ENCODE peak calls at places on chromosomes 1 and 21, in nine cellular contexts. N is GM06990; D is CD8-positive, alpha-beta T cell; Y is Calu3; T is foreskin fibroblast; V is WTC11; R is breast epithelium; A is progenitor cell of endocrine pancreas; B is lower leg skin. S is an unnamed sample.

GRCh38 chr1:168195199-168196135 is 16.7 kb downstream of the TIPRL start:
- DNase-seq in N (no peak), D (no peak), Y (no peak), T (no peak), V (no peak), R (no peak), A (no peak), B (no peak), S (no peak)

GRCh38 chr1:160070243-160071163 is 543 bp upstream of the KCNJ10 start:
- DNase-seq in N (peak), D (peak), Y (peak), T (peak), V (peak), R (no peak), A (peak), B (peak), S (no peak)

GRCh38 chr21:35578350-35578782 is 482.0 kb downstream of the SETD4 start:
- DNase-seq in N (no peak), D (no peak), Y (no peak), T (peak), V (no peak), R (no peak), A (no peak), B (no peak), S (no peak)

GRCh38 chr1:48056365-48056764 is 59.2 kb upstream of the TRABD2B start:
- DNase-seq in N (no peak), D (no peak), Y (no peak), T (no peak), V (no peak), R (no peak), A (no peak), B (no peak), S (no peak)

GRCh38 chr1:240351690-240352089 is 260.0 kb downstream of the FMN2 start:
- DNase-seq in N (no peak), D (no peak), Y (no peak), T (no peak), V (no peak), R (no peak), A (no peak), B (no peak), S (no peak)

GRCh38 chr1:76254165-76255043 is 179.9 kb downstream of the ST6GALNAC3 start:
- DNase-seq in N (no peak), D (no peak), Y (no peak), T (peak), V (no peak), R (no peak), A (no peak), B (no peak), S (no peak)

GRCh38 chr1:224851210-224851849 is 78.1 kb upstream of the DNAH14 start:
- DNase-seq in N (peak), D (peak), Y (peak), T (peak), V (peak), R (peak), A (peak), B (peak), S (no peak)

GRCh38 chr21:41282412-41282811 is 34.2 kb upstream of the FAM3B start:
- DNase-seq in N (no peak), D (no peak), Y (no peak), T (no peak), V (no peak), R (no peak), A (no peak), B (no peak), S (no peak)

GRCh38 chr1:234235373-234235772 is 137.9 kb upstream of the COA6 start:
- DNase-seq in N (no peak), D (no peak), Y (no peak), T (no peak), V (no peak), R (no peak), A (no peak), B (no peak), S (no peak)

GRCh38 chr1:115238336-115239147 is 99.5 kb downstream of the NGF start:
- DNase-seq in N (no peak), D (no peak), Y (no peak), T (no peak), V (no peak), R (no peak), A (no peak), B (no peak), S (no peak)

GRCh38 chr1:225825606-225826005 is 15.7 kb downstream of the EPHX1 start:
- DNase-seq in N (no peak), D (no peak), Y (no peak), T (no peak), V (no peak), R (no peak), A (no peak), B (no peak), S (no peak)

GRCh38 chr21:42733037-42733632 is 79.7 kb downstream of the PDE9A start:
- DNase-seq in N (no peak), D (no peak), Y (peak), T (no peak), V (no peak), R (no peak), A (no peak), B (peak), S (no peak)

GRCh38 chr21:16468191-16468590 is 738.4 kb downstream of the USP25 start:
- DNase-seq in N (no peak), D (no peak), Y (no peak), T (peak), V (no peak), R (no peak), A (no peak), B (no peak), S (no peak)

GRCh38 chr1:204405988-204406387 is 5.6 kb downstream of the PPP1R15B start:
- DNase-seq in N (no peak), D (no peak), Y (no peak), T (no peak), V (no peak), R (no peak), A (no peak), B (no peak), S (no peak)

GRCh38 chr1:169741666-169742394 is 8.0 kb upstream of the SELE start:
- DNase-seq in N (no peak), D (no peak), Y (no peak), T (peak), V (no peak), R (no peak), A (no peak), B (no peak), S (no peak)

GRCh38 chr1:218585565-218586184 is 240.5 kb downstream of the TGFB2 start:
- DNase-seq in N (no peak), D (no peak), Y (peak), T (peak), V (peak), R (no peak), A (no peak), B (no peak), S (peak)

GRCh38 chr1:30374400-30375070 is 348.9 kb downstream of the MATN1 start:
- DNase-seq in N (no peak), D (no peak), Y (no peak), T (no peak), V (no peak), R (no peak), A (no peak), B (peak), S (peak)

GRCh38 chr1:66676616-66677298 is 75.5 kb upstream of the DYNLT5 start:
- DNase-seq in N (no peak), D (no peak), Y (no peak), T (peak), V (no peak), R (no peak), A (no peak), B (no peak), S (no peak)

GRCh38 chr1:30904191-30904961 is 4.2 kb downstream of the SDC3 start:
- DNase-seq in N (no peak), D (no peak), Y (no peak), T (no peak), V (no peak), R (no peak), A (no peak), B (no peak), S (no peak)

GRCh38 chr1:29749021-29749420 is 512.7 kb downstream of the PTPRU start:
- DNase-seq in N (no peak), D (no peak), Y (no peak), T (no peak), V (no peak), R (no peak), A (no peak), B (peak), S (peak)

GRCh38 chr1:54341763-54342162 is 64.4 kb downstream of the SSBP3 start:
- DNase-seq in N (no peak), D (no peak), Y (no peak), T (no peak), V (no peak), R (no peak), A (no peak), B (no peak), S (no peak)

GRCh38 chr1:80540149-80540548 is 1260.6 kb upstream of the ADGRL2 start:
- DNase-seq in N (no peak), D (no peak), Y (no peak), T (peak), V (no peak), R (no peak), A (no peak), B (no peak), S (no peak)
- TF ChIP-seq CTCF in N (no peak), D (no peak), Y (no peak), T (no peak), V (no peak), R (no peak), A (no peak), B (no peak), S (no peak)

GRCh38 chr1:19735419-19736127 is 64.1 kb downstream of the TMCO4 start:
- DNase-seq in N (no peak), D (no peak), Y (no peak), T (peak), V (no peak), R (no peak), A (no peak), B (peak), S (no peak)

GRCh38 chr1:19738669-19739068 is 61.0 kb downstream of the TMCO4 start:
- DNase-seq in N (no peak), D (no peak), Y (no peak), T (peak), V (no peak), R (no peak), A (no peak), B (no peak), S (no peak)

GRCh38 chr1:19739628-19740027 is 60.1 kb downstream of the TMCO4 start:
- DNase-seq in N (no peak), D (no peak), Y (peak), T (no peak), V (no peak), R (no peak), A (no peak), B (no peak), S (no peak)

GRCh38 chr1:19738106-19738505 is 61.6 kb downstream of the TMCO4 start:
- DNase-seq in N (no peak), D (no peak), Y (no peak), T (no peak), V (no peak), R (no peak), A (no peak), B (no peak), S (no peak)

GRCh38 chr1:19737413-19737812 is 62.3 kb downstream of the TMCO4 start:
- DNase-seq in N (no peak), D (no peak), Y (peak), T (peak), V (no peak), R (no peak), A (no peak), B (no peak), S (no peak)
- TF ChIP-seq CTCF in N (no peak), D (no peak), Y (no peak), T (no peak), V (no peak), R (no peak), A (no peak), B (no peak), S (peak)

GRCh38 chr1:151340870-151341754 is 5.9 kb downstream of the RFX5 start:
- DNase-seq in N (no peak), D (peak), Y (peak), T (peak), V (peak), R (no peak), A (peak), B (no peak), S (no peak)

GRCh38 chr1:151342562-151342961 is 4.5 kb downstream of the RFX5 start:
- DNase-seq in N (no peak), D (no peak), Y (no peak), T (no peak), V (no peak), R (no peak), A (no peak), B (no peak), S (no peak)

GRCh38 chr1:151346082-151346768 is 827 bp downstream of the RFX5 start:
- DNase-seq in N (peak), D (no peak), Y (no peak), T (peak), V (no peak), R (no peak), A (no peak), B (no peak), S (no peak)

GRCh38 chr1:151342021-151342420 is 5.0 kb downstream of the RFX5 start:
- DNase-seq in N (no peak), D (no peak), Y (no peak), T (peak), V (no peak), R (no peak), A (no peak), B (no peak), S (no peak)

GRCh38 chr1:151343587-151343986 is 3.5 kb downstream of the RFX5 start:
- DNase-seq in N (no peak), D (no peak), Y (no peak), T (no peak), V (no peak), R (no peak), A (no peak), B (no peak), S (no peak)
- TF ChIP-seq CTCF in N (no peak), D (no peak), Y (no peak), T (no peak), V (no peak), R (no peak), A (no peak), B (no peak), S (no peak)

DNA sequence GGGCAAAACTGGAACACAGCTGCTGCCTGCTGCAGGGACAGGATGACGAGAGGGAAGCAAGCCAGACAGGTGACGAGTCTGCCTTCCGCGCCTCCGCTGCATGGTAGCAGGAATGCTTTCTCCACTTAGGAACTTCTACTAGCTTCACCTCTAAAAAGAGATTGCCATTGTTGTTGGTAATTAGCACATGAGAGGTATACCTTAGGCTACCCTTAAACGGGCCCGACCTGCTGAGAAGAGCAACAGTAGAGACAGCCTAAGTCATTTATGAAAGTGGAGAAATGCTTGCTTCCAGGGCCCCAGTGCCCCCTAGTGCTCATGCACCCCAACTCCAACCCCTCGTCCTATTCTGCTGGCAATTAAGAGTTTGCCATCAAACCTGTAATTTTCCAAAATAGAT is 96.9 kb upstream of the AKT3 start:
- DNase-seq in N (no peak), D (no peak), Y (peak), T (peak), V (peak), R (no peak), A (no peak), B (no peak), S (peak)
- TF ChIP-seq CTCF in N (peak), D (peak), Y (peak), T (peak), V (peak), R (no peak), A (peak), B (no peak), S (peak)

GRCh38 chr1:177137814-177138213 is 26.7 kb downstream of the ASTN1 start:
- DNase-seq in N (no peak), D (no peak), Y (no peak), T (no peak), V (no peak), R (no peak), A (no peak), B (no peak), S (no peak)
- TF ChIP-seq CTCF in N (no peak), D (no peak), Y (no peak), T (no peak), V (no peak), R (no peak), A (no peak), B (no peak), S (no peak)

GRCh38 chr1:70033934-70034333 is 171.4 kb downstream of the LRRC40 start:
- DNase-seq in N (no peak), D (no peak), Y (no peak), T (no peak), V (no peak), R (no peak), A (no peak), B (no peak), S (no peak)

GRCh38 chr1:70033266-70033873 is 172.0 kb downstream of the LRRC40 start:
- DNase-seq in N (peak), D (no peak), Y (no peak), T (no peak), V (no peak), R (no peak), A (no peak), B (no peak), S (no peak)

GRCh38 chr1:70039485-70039884 is 165.9 kb downstream of the LRRC40 start:
- DNase-seq in N (no peak), D (no peak), Y (no peak), T (no peak), V (no peak), R (no peak), A (no peak), B (no peak), S (no peak)

GRCh38 chr1:70038025-70038424 is 167.4 kb downstream of the LRRC40 start:
- DNase-seq in N (no peak), D (no peak), Y (no peak), T (peak), V (peak), R (no peak), A (no peak), B (no peak), S (peak)

GRCh38 chr1:70034403-70034802 is 171.0 kb downstream of the LRRC40 start:
- DNase-seq in N (no peak), D (no peak), Y (peak), T (peak), V (peak), R (no peak), A (no peak), B (no peak), S (no peak)
- TF ChIP-seq CTCF in N (no peak), D (no peak), Y (no peak), T (peak), V (no peak), R (no peak), A (peak), B (no peak), S (peak)

DNA sequence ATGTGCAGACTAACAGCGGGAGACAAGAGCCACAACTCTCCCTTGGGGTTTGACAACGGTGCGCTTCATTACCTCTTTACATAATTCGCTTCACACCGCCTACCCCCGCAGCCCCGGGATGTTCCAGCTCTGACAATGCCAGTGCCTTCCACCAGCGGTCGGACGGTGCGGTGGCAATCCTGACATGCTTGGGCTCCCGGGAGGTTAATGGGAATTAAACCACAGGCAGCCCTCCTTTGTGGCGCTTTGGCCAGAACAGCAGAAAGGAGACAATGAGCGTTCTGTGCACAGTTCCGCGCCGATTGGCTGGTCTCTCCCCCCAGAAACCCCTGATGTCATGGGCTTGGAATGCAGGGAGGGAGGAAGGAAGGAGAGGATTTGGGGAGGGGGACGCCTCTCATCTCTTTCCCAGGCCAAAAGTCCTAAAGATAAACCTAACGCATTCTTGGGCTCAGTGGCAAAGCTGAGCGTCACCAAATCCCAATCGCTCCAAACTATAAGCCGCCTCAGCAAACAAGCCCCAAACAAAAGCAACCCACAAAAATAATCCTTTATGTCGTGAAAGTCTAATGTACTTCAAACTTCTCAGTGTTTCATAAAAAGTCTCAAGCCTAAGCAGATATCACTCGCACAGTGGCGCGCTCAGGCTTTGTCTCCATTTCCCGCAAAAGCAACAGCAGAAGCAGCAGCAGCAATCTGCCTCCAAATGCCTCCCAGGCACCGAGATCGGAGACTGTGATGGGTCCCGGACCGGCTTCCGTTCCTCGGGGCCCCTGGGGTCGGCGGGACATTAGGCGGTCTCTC is 1.1 kb downstream of the CNN3 start:
- DNase-seq in N (peak), D (peak), Y (peak), T (peak), V (peak), R (peak), A (peak), B (peak), S (peak)
- TF ChIP-seq CTCF in N (no peak), D (no peak), Y (no peak), T (no peak), V (no peak), R (peak), A (no peak), B (no peak), S (no peak)

DNA sequence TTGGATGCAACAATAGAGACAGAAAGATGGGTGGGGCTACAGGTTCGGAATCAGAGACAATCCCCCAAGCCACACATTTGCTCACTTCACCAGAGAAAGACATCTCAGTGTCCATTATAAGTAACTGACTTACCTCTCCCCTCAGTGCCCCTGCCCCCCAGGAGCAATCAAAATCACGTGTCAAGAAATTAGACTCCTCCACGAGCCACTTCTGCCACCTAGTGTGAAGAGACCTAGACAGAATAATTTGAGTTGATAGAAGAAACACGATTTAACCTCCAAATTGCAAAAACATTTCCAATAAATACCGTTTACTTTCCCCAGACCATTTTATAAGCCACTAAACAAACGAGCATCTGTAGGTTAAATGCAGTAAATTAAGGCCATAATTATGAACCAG is 123.2 kb downstream of the SLC30A10 start:
- DNase-seq in N (no peak), D (no peak), Y (peak), T (no peak), V (no peak), R (no peak), A (no peak), B (no peak), S (no peak)
- TF ChIP-seq CTCF in N (no peak), D (no peak), Y (peak), T (peak), V (no peak), R (no peak), A (no peak), B (no peak), S (no peak)